ENCODE peak calls at places on chromosomes 13 and 19, in four cellular contexts. One of them, this sample, is unnamed. For H3K36me3, the result is how much of the 10 kb centered on the place peaks cover.

GRCh38 chr13:30615851-30616311 is 1.8 kb upstream of the USPL1 start:
- DNase-seq in left lung: no peak
- DNase-seq in fibroblast of lung: peak
- DNase-seq in body of pancreas: no peak
- DNase-seq in this sample: no peak

GRCh38 chr19:50833117-50833801 is at the start of gene KLK15:
- DNase-seq in body of pancreas: no peak
- DNase-seq in fibroblast of lung: no peak
- DNase-seq in left lung: no peak
- DNase-seq in this sample: no peak

GRCh38 chr19:48845384-48845783 is 9.1 kb upstream of the HSD17B14 start:
- DNase-seq in fibroblast of lung: no peak
- DNase-seq in body of pancreas: no peak
- DNase-seq in left lung: no peak
- DNase-seq in this sample: no peak

GRCh38 chr13:99873141-99873540 is 98.4 kb downstream of the ZIC5 start:
- DNase-seq in fibroblast of lung: no peak
- DNase-seq in left lung: no peak
- DNase-seq in body of pancreas: no peak
- DNase-seq in this sample: no peak

GRCh38 chr13:55199132-55199531 is 1941.6 kb upstream of the PRR20A start:
- DNase-seq in left lung: no peak
- DNase-seq in fibroblast of lung: no peak
- DNase-seq in body of pancreas: no peak
- DNase-seq in this sample: no peak

GRCh38 chr13:29909975-29910674 is 59.7 kb upstream of the UBL3 start:
- DNase-seq in fibroblast of lung: peak
- DNase-seq in body of pancreas: no peak
- DNase-seq in left lung: no peak
- DNase-seq in this sample: no peak

GRCh38 chr13:80029170-80029569 is 311.8 kb downstream of the SPRY2 start:
- DNase-seq in body of pancreas: peak
- DNase-seq in fibroblast of lung: no peak
- DNase-seq in left lung: no peak
- DNase-seq in this sample: no peak

GRCh38 chr13:55815458-55816033 is 1325.2 kb upstream of the PRR20A start:
- DNase-seq in body of pancreas: peak
- DNase-seq in fibroblast of lung: no peak
- DNase-seq in left lung: no peak
- DNase-seq in this sample: no peak

GRCh38 chr13:26713341-26713740 is 47.2 kb downstream of the GPR12 start:
- DNase-seq in body of pancreas: no peak
- DNase-seq in fibroblast of lung: no peak
- DNase-seq in left lung: no peak
- DNase-seq in this sample: no peak

GRCh38 chr13:112204881-112205327 is 138.0 kb downstream of the SOX1 start:
- DNase-seq in left lung: no peak
- DNase-seq in fibroblast of lung: no peak
- DNase-seq in body of pancreas: peak
- DNase-seq in this sample: no peak

GRCh38 chr13:33017410-33017929 is 1.2 kb downstream of the KL start:
- DNase-seq in left lung: no peak
- DNase-seq in fibroblast of lung: peak
- DNase-seq in body of pancreas: no peak
- DNase-seq in this sample: peak

GRCh38 chr19:19405919-19406877 is 723 bp downstream of the GATAD2A start:
- DNase-seq in left lung: peak
- DNase-seq in fibroblast of lung: peak
- DNase-seq in body of pancreas: peak
- DNase-seq in this sample: peak

GRCh38 chr13:48562296-48563066 is 29.6 kb upstream of the RCBTB2 start:
- DNase-seq in body of pancreas: no peak
- DNase-seq in left lung: no peak
- DNase-seq in fibroblast of lung: no peak
- DNase-seq in this sample: peak

GRCh38 chr13:71320452-71320851 is 546.6 kb downstream of the DACH1 start:
- DNase-seq in body of pancreas: no peak
- DNase-seq in fibroblast of lung: peak
- DNase-seq in left lung: no peak
- DNase-seq in this sample: no peak
- TF ChIP-seq CTCF in body of pancreas: peak
- TF ChIP-seq CTCF in fibroblast of lung: peak
- TF ChIP-seq CTCF in left lung: no peak
- TF ChIP-seq CTCF in this sample: peak

DNA sequence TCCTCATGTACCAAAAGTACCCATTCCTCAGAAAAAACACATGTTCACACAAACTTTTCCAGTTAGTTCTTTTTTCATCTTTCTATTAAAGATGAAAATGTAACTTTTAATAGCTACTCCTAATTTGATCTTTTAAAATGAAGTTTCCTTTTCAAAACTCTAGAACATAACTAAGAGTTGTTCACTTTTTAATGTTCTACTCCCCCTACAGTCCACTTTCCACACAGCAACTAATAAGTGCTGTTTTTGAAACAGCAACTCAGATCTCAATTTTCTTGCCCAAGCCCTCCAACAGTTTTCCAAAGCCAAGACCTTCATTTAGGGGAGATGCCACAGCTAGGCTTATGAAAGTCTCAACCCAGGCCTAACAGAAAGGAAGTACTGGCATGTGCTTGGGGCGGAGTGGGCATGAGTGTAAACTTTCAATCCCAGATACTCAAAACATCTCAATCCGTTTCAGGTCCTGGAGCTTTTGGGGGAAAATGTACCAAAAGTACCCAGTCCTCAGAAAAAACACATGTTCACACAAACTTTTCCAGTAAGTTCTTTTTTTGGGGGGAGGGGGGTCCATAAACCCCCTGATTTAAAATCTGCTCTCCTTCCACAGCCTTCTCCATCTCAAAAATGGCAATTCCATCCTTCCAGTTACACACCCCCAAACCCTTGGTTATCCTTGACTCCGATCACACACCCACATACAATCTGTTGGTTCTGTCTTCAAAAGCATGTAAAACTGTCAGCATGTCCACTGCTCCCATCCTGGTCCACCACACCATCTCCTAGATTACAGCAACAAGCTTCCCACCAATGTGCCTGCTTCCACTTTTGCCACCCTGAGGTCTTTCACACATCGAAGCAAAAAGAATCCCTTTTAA is 2.0 kb downstream of the FBL start:
- DNase-seq in body of pancreas: no peak
- DNase-seq in left lung: no peak
- DNase-seq in fibroblast of lung: peak
- DNase-seq in this sample: no peak
- H3K4me3 ChIP-seq in body of pancreas: no peak
- H3K4me3 ChIP-seq in left lung: no peak
- H3K4me3 ChIP-seq in fibroblast of lung: no peak
- H3K4me3 ChIP-seq in this sample: peak

GRCh38 chr19:2685204-2685704 is 17.2 kb downstream of the GNG7 start:
- DNase-seq in left lung: no peak
- DNase-seq in fibroblast of lung: no peak
- DNase-seq in body of pancreas: no peak
- DNase-seq in this sample: no peak
- H3K36me3 ChIP-seq in left lung: under half
- H3K36me3 ChIP-seq in fibroblast of lung: under half
- H3K36me3 ChIP-seq in body of pancreas: under half
- H3K36me3 ChIP-seq in this sample: under half

DNA sequence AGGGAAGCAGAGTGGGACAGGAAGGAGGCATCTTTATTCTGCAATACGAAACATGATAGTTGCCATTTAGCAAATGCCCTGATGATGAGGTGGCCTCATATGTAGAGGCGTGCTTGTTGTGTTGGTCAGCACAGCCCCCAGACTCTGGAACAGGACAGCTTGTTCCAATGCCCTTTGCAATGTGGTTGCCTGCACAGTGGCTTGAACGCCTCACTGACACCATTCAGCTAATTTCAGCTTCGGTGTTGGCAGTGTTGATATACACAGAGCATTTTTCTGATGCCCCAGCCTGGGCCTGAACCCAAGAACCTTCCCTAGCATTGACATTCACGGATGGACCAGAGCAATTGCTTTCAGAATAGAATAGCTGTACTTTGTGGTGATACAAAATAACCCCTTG is 133.3 kb downstream of the HS6ST3 start:
- DNase-seq in left lung: no peak
- DNase-seq in fibroblast of lung: no peak
- DNase-seq in body of pancreas: no peak
- DNase-seq in this sample: no peak
- TF ChIP-seq CTCF in left lung: no peak
- TF ChIP-seq CTCF in fibroblast of lung: no peak
- TF ChIP-seq CTCF in body of pancreas: no peak
- TF ChIP-seq CTCF in this sample: no peak

DNA sequence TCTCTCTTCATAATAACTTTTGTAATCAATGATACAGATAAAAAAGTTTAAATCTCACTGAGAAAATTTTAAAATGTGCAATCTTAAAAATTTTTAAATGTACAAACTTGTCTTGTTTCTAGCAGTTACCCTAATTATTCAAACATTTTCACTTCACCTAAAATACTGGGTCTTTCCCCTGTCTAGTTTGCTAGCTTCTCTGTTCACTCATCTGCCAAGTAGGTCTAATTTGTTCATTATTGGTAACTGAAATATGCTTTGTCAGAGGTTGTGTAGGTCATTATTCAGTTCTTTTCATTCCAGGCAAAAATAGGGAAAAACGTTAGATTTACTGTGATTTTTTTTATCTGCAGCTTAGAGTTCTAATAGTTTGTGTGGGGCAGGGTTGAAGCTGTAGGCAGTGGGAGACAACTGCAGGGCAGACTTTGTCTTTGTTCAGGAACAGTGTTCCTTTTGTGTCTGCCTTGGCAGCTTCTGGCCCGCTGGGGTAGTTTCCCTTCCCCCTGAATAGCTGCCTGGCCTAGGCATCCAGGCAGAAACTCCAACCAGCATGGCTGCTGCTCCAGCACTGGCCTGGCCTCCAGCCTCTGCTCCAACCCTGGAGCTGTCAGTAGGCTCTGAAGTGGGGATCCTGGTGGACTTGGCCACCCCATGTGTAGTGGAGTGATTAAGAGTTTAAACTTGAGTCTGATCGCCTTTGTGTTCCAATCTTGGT is 48.5 kb downstream of the WDFY2 start:
- DNase-seq in body of pancreas: peak
- DNase-seq in fibroblast of lung: no peak
- DNase-seq in left lung: no peak
- DNase-seq in this sample: no peak
- H3K4me3 ChIP-seq in body of pancreas: no peak
- H3K4me3 ChIP-seq in fibroblast of lung: no peak
- H3K4me3 ChIP-seq in left lung: no peak
- H3K4me3 ChIP-seq in this sample: no peak

DNA sequence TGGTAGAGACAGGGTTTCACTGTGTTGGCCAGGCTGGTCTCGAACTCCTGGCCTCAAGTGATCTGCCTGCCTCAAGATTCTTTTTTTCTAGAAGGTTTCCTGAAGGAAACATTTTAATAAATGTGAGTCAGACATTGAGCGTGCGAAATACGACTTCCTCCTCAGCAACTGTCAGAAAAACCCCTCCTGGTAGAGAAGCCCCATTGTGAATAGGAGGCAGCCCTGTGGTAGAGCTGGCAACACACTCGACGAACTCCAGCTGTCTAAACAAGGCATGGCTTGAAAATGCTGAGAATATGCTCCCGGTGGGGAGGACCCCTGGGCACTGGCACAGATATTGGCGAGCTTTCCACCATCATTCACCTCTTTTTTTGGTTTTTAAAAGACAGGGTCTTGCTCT is 9.8 kb downstream of the ZNF333 start:
- DNase-seq in body of pancreas: no peak
- DNase-seq in fibroblast of lung: no peak
- DNase-seq in left lung: no peak
- DNase-seq in this sample: no peak
- H3K36me3 ChIP-seq in body of pancreas: under half
- H3K36me3 ChIP-seq in fibroblast of lung: under half
- H3K36me3 ChIP-seq in left lung: under half
- H3K36me3 ChIP-seq in this sample: under half